ENCODE peak calls at places on chromosomes 13 and 19, in five cellular contexts. B is amygdala, V is NCI-H748 treated with DMSO at 0.1 percent for 48 hours, Q is neural crest cell, W is head of caudate nucleus. M is an unnamed sample.

GRCh38 chr19:46745521-46746280 is at the start of gene FKRP:
- DNase-seq in V (no peak), B (no peak), W (no peak), Q (peak), M (no peak)

GRCh38 chr13:113971471-113972231 is 2.2 kb downstream of the C13orf46 start:
- DNase-seq in V (no peak), B (no peak), Q (no peak), W (no peak), M (no peak)

GRCh38 chr19:38658462-38659306 is 11.2 kb downstream of the ACTN4 start:
- DNase-seq in Q (no peak), V (no peak), B (no peak), W (no peak), M (peak)

GRCh38 chr13:110028838-110029621 is 242.6 kb upstream of the IRS2 start:
- DNase-seq in Q (no peak), W (no peak), V (no peak), B (no peak), M (no peak)

GRCh38 chr13:82688400-82688999 is 1193.8 kb downstream of the SLITRK1 start:
- DNase-seq in Q (no peak), B (no peak), W (no peak), V (no peak), M (no peak)

GRCh38 chr13:29771247-29771646 is 79.2 kb downstream of the UBL3 start:
- DNase-seq in V (peak), B (no peak), W (no peak), Q (no peak), M (peak)

GRCh38 chr19:17680235-17680722 is 7.9 kb downstream of the UNC13A start:
- DNase-seq in Q (peak), B (peak), W (no peak), V (no peak), M (no peak)

GRCh38 chr13:37074703-37075102 is 15.2 kb upstream of the SUPT20H start:
- DNase-seq in Q (no peak), V (peak), B (no peak), W (no peak), M (no peak)

GRCh38 chr19:15288146-15288963 is 44.0 kb downstream of the BRD4 start:
- DNase-seq in B (peak), W (peak), Q (peak), V (no peak), M (peak)

GRCh38 chr13:33745370-33746324 is 72.3 kb upstream of the RFC3 start:
- DNase-seq in W (no peak), V (peak), B (no peak), Q (no peak), M (no peak)

GRCh38 chr19:38711726-38712153 is 32.5 kb downstream of the CAPN12 start:
- DNase-seq in Q (no peak), B (no peak), V (no peak), W (no peak), M (no peak)

GRCh38 chr19:57282011-57282636 is 1.8 kb downstream of the ZNF460 start:
- DNase-seq in B (no peak), Q (no peak), W (no peak), V (no peak), M (no peak)

GRCh38 chr13:20351279-20352022 is 119.3 kb upstream of the GJB6 start:
- DNase-seq in V (no peak), B (no peak), Q (no peak), W (no peak), M (no peak)

M was measured in DMS 273 treated with DMSO at 0.1 percent for 48 hours.